ENCODE peak calls at places on chromosomes 7 and 10, in four cellular contexts. W, E, P and U are unnamed samples.
A peak's percentile ranks its signal among the peaks of the same experiment; 100 is the strongest.

GRCh38 chr7:48471206-48471605 is 299.9 kb downstream of the ABCA13 start:
- DNase-seq in P (no peak), W (no peak), E (no peak), U (no peak)

GRCh38 chr10:16314259-16314658 is 122.6 kb upstream of the PTER start:
- DNase-seq in W (peak; percentile 20), E (no peak), P (peak; percentile 15), U (peak; percentile 20)

GRCh38 chr7:80478683-80479082 is 33.2 kb downstream of the GNAT3 start:
- DNase-seq in E (no peak), W (no peak), P (no peak), U (no peak)

GRCh38 chr10:43249962-43250624 is 16.8 kb downstream of the RASGEF1A start:
- DNase-seq in P (peak; percentile 55), W (no peak), E (no peak), U (no peak)

GRCh38 chr10:123241391-123242141 is 87.4 kb downstream of the BUB3 start:
- DNase-seq in E (no peak), W (peak; percentile 5), P (no peak), U (no peak)

GRCh38 chr7:85765698-85766298 is 578.9 kb upstream of the SEMA3D start:
- DNase-seq in E (no peak), P (no peak), W (peak; percentile 6), U (no peak)

GRCh38 chr10:17200885-17201164 is 647 bp downstream of the TRDMT1 start:
- DNase-seq in E (no peak), W (no peak), P (no peak), U (no peak)

GRCh38 chr7:70706204-70706603 is 425.7 kb upstream of the GALNT17 start:
- DNase-seq in W (no peak), E (no peak), P (no peak), U (peak; percentile 46)

GRCh38 chr7:2063562-2064360 is 169.0 kb downstream of the MAD1L1 start:
- DNase-seq in P (no peak), W (no peak), E (no peak), U (no peak)

GRCh38 chr7:36119005-36119711 is 33.9 kb upstream of the EEPD1 start:
- DNase-seq in E (no peak), P (no peak), W (peak; percentile 73), U (no peak)

GRCh38 chr10:52348037-52348564 is 34.0 kb downstream of the DKK1 start:
- DNase-seq in P (no peak), W (no peak), E (no peak), U (no peak)

GRCh38 chr10:133174689-133175263 is 14.8 kb downstream of the KNDC1 start:
- DNase-seq in W (no peak), E (no peak), P (no peak), U (no peak)

GRCh38 chr7:4299431-4299830 is 382.7 kb upstream of the FOXK1 start:
- DNase-seq in E (no peak), W (no peak), P (no peak), U (no peak)

GRCh38 chr7:27586825-27587224 is 75.9 kb downstream of the HIBADH start:
- DNase-seq in P (peak; percentile 13), E (peak; percentile 53), W (no peak), U (no peak)

GRCh38 chr7:69770613-69771012 is 172.3 kb downstream of the AUTS2 start:
- DNase-seq in W (no peak), E (no peak), P (no peak), U (no peak)

GRCh38 chr10:26881600-26882331 is 21.0 kb upstream of the ABI1 start:
- DNase-seq in E (no peak), P (no peak), W (peak; percentile 58), U (peak; percentile 24)

GRCh38 chr7:72481934-72482333 is 69.8 kb upstream of the CALN1 start:
- DNase-seq in E (no peak), P (no peak), W (no peak), U (no peak)
- TF ChIP-seq TCF7 in E (no peak), P (no peak), W (no peak), U (no peak)

DNA sequence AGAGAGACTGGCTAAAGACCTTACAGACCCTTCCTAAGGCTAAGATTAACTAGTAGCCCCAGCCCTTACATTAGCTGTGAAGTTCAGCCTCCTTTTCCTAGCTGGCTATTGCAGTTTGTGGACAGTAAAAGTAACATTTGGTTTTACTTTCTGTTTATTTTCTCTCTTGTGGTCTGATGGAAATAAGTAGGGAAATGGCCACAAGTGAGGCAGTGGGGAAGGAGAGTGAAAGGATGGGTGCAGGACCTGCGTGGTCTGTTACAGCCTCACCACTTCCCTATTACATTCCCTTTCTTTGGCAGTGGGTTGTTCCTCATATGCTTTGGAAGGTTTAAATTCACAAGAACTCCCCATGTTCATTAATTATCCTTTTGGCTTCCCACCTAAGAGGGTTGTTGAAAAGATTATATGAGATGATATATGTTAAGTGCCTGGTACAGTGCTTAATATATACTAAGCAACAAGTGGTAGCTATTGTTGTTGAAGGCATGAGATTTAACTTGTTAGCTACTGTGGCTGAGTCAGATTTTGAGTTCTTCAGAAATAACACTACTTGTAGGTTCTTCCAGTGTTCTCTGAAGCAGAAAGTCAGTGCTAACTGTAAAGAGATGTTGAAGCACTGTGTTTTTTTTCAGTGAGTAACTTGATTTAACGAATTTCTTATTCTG is 181.7 kb downstream of the ST7 start:
- DNase-seq in P (no peak), W (no peak), E (no peak), U (no peak)
- TF ChIP-seq TCF7 in P (no peak), W (no peak), E (no peak), U (no peak)

GRCh38 chr7:128424936-128425335 is 15.2 kb upstream of the IMPDH1 start:
- DNase-seq in W (no peak), E (no peak), P (no peak), U (no peak)

GRCh38 chr7:128422037-128422436 is 12.3 kb upstream of the IMPDH1 start:
- DNase-seq in W (no peak), P (no peak), E (no peak), U (no peak)

GRCh38 chr7:128422856-128423255 is 13.1 kb upstream of the IMPDH1 start:
- DNase-seq in P (no peak), E (no peak), W (no peak), U (no peak)

GRCh38 chr7:128427289-128427891 is 17.6 kb upstream of the IMPDH1 start:
- DNase-seq in P (no peak), W (peak; percentile 55), E (no peak), U (peak; percentile 55)

DNA sequence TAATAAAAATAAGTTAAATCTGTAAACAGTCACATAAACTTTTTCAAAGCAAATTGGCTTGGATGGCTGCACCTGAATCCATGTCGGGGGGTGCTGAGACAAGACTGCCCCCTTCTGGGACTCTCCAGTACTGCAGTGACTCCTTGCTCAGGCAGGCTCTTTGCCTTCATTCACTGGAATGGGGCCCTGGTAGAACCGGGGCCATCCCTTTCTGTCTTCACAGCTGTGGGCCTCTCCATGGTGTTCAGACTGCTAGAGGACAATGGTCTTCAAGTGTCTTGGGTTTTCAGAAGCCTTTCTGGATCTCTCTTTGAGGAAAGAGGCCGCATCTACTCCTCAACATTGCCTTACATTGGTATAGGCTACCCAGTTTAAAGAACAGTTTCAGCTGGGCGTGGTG is 16.1 kb upstream of the IMPDH1 start:
- DNase-seq in P (peak; percentile 91), E (no peak), W (peak; percentile 49), U (peak; percentile 88)
- TF ChIP-seq TCF7 in P (no peak), E (no peak), W (no peak), U (no peak)

GRCh38 chr7:3245077-3245476 is 56.0 kb upstream of the SDK1 start:
- DNase-seq in P (no peak), W (no peak), E (no peak), U (no peak)
- TF ChIP-seq TCF7 in P (no peak), W (no peak), E (no peak), U (no peak)

DNA sequence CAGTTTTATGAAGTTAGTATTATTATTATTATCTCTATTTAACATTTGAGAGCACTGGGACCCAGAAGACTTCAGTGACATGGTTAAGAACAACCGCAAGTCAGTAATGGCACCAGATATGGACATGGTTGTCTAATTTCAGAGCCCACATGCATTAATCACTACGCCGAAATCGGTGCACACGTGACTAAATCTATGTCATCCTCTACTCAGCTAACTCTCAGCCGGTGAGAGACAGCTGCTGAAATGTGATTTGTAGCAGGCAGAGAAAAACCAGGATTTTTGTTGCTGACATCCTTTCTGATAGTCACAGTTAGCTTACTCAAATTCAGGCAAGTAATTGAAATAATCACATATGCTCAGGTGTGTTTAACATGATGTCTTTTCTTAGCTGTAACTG is 127.7 kb downstream of the SPAG6 start:
- DNase-seq in W (no peak), E (no peak), P (no peak), U (no peak)
- TF ChIP-seq TCF7 in W (no peak), E (no peak), P (no peak), U (no peak)

DNA sequence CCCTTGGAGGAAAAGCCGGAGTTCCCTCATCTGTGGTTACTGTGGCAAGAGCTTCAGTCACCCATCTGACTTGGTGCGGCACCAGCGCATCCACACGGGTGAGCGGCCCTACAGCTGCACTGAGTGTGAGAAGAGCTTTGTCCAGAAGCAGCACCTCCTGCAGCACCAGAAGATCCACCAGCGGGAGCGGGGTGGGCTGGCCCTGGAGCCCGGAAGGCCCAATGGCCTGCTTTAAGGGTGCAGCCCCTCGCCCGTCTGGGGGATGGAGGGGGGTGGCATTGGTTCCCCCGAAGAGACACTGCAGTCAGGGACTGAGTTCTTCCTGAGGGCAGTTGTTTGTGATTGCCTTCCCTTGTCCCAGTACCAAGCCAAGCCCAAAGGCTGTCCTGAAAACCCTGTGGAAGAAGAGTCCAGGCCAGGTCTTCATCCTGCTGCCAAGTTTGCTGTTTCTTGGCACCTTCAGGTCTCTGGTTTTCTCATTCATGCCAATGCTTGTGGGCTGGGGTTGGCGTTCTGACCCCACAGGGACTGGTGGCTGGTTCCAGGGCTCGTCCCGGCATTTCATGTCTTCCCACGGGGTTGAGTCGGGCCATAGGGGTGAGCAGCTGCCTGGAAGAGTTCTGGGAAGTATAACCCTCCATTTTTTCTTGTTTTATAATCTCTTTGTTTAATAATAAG is 7.7 kb upstream of the ZNF783 start:
- DNase-seq in W (no peak), P (no peak), E (no peak), U (no peak)
- TF ChIP-seq TCF7 in W (no peak), P (no peak), E (no peak), U (no peak)